ENCODE peak calls at places on chromosomes 5 and 9, in ten cellular contexts. One of them, this sample, is unnamed.

GRCh38 chr9:98563212-98563907 is 145.4 kb downstream of the GABBR2 start:
- DNase-seq in NCI-H1436: no peak
- DNase-seq in SJSA1: no peak
- DNase-seq in CD8-positive, alpha-beta memory T cell: no peak
- DNase-seq in sigmoid colon: no peak
- DNase-seq in NCI-H2029 treated with DMSO at 0.1 percent for 48 hours: no peak
- DNase-seq in SW 1271: no peak
- DNase-seq in nephron progenitor cell: no peak
- DNase-seq in AG04450: no peak
- DNase-seq in transverse colon: no peak
- DNase-seq in this sample: no peak

GRCh38 chr9:10274156-10274555 is 338.6 kb downstream of the PTPRD start:
- DNase-seq in nephron progenitor cell: no peak
- DNase-seq in SJSA1: no peak
- DNase-seq in NCI-H2029 treated with DMSO at 0.1 percent for 48 hours: no peak
- DNase-seq in CD8-positive, alpha-beta memory T cell: no peak
- DNase-seq in transverse colon: no peak
- DNase-seq in SW 1271: no peak
- DNase-seq in sigmoid colon: no peak
- DNase-seq in AG04450: no peak
- DNase-seq in NCI-H1436: no peak
- DNase-seq in this sample: no peak

GRCh38 chr9:127903557-127904475 is 4.4 kb upstream of the ST6GALNAC6 start:
- DNase-seq in transverse colon: peak
- DNase-seq in NCI-H1436: no peak
- DNase-seq in nephron progenitor cell: peak
- DNase-seq in CD8-positive, alpha-beta memory T cell: peak
- DNase-seq in sigmoid colon: peak
- DNase-seq in SJSA1: peak
- DNase-seq in AG04450: no peak
- DNase-seq in SW 1271: no peak
- DNase-seq in NCI-H2029 treated with DMSO at 0.1 percent for 48 hours: no peak
- DNase-seq in this sample: no peak

GRCh38 chr5:142929602-142930001 is 159.4 kb downstream of the ARHGAP26 start:
- DNase-seq in CD8-positive, alpha-beta memory T cell: peak
- DNase-seq in NCI-H1436: no peak
- DNase-seq in transverse colon: peak
- DNase-seq in sigmoid colon: no peak
- DNase-seq in SJSA1: no peak
- DNase-seq in NCI-H2029 treated with DMSO at 0.1 percent for 48 hours: no peak
- DNase-seq in AG04450: no peak
- DNase-seq in nephron progenitor cell: no peak
- DNase-seq in SW 1271: no peak
- DNase-seq in this sample: no peak

GRCh38 chr5:139414601-139415121 is 10.8 kb upstream of the SPATA24 start:
- DNase-seq in sigmoid colon: no peak
- DNase-seq in CD8-positive, alpha-beta memory T cell: no peak
- DNase-seq in SJSA1: no peak
- DNase-seq in NCI-H2029 treated with DMSO at 0.1 percent for 48 hours: no peak
- DNase-seq in transverse colon: no peak
- DNase-seq in NCI-H1436: no peak
- DNase-seq in nephron progenitor cell: no peak
- DNase-seq in AG04450: no peak
- DNase-seq in SW 1271: no peak
- DNase-seq in this sample: no peak

GRCh38 chr9:107667700-107668099 is 178.1 kb upstream of the KLF4 start:
- DNase-seq in CD8-positive, alpha-beta memory T cell: no peak
- DNase-seq in transverse colon: no peak
- DNase-seq in SJSA1: no peak
- DNase-seq in NCI-H2029 treated with DMSO at 0.1 percent for 48 hours: no peak
- DNase-seq in AG04450: no peak
- DNase-seq in NCI-H1436: no peak
- DNase-seq in SW 1271: no peak
- DNase-seq in nephron progenitor cell: peak
- DNase-seq in sigmoid colon: no peak
- DNase-seq in this sample: no peak

GRCh38 chr9:107487521-107488399 is 1.8 kb downstream of the KLF4 start:
- DNase-seq in SJSA1: no peak
- DNase-seq in transverse colon: peak
- DNase-seq in CD8-positive, alpha-beta memory T cell: no peak
- DNase-seq in nephron progenitor cell: peak
- DNase-seq in NCI-H2029 treated with DMSO at 0.1 percent for 48 hours: no peak
- DNase-seq in sigmoid colon: peak
- DNase-seq in AG04450: no peak
- DNase-seq in SW 1271: no peak
- DNase-seq in NCI-H1436: peak
- DNase-seq in this sample: peak

GRCh38 chr5:135829681-135830383 is 4.6 kb upstream of the SLC25A48 start:
- DNase-seq in transverse colon: peak
- DNase-seq in AG04450: no peak
- DNase-seq in NCI-H2029 treated with DMSO at 0.1 percent for 48 hours: peak
- DNase-seq in CD8-positive, alpha-beta memory T cell: no peak
- DNase-seq in nephron progenitor cell: peak
- DNase-seq in sigmoid colon: peak
- DNase-seq in SJSA1: peak
- DNase-seq in SW 1271: peak
- DNase-seq in NCI-H1436: peak
- DNase-seq in this sample: peak

GRCh38 chr9:104987743-104988142 is 59.8 kb upstream of the ABCA1 start:
- DNase-seq in nephron progenitor cell: no peak
- DNase-seq in SJSA1: no peak
- DNase-seq in SW 1271: no peak
- DNase-seq in AG04450: no peak
- DNase-seq in NCI-H2029 treated with DMSO at 0.1 percent for 48 hours: no peak
- DNase-seq in sigmoid colon: no peak
- DNase-seq in NCI-H1436: no peak
- DNase-seq in CD8-positive, alpha-beta memory T cell: no peak
- DNase-seq in transverse colon: no peak
- DNase-seq in this sample: no peak

GRCh38 chr5:112923148-112923917 is 1.3 kb upstream of the REEP5 start:
- DNase-seq in NCI-H2029 treated with DMSO at 0.1 percent for 48 hours: no peak
- DNase-seq in AG04450: no peak
- DNase-seq in CD8-positive, alpha-beta memory T cell: peak
- DNase-seq in sigmoid colon: no peak
- DNase-seq in NCI-H1436: no peak
- DNase-seq in transverse colon: no peak
- DNase-seq in SW 1271: no peak
- DNase-seq in nephron progenitor cell: no peak
- DNase-seq in SJSA1: no peak
- DNase-seq in this sample: no peak

GRCh38 chr9:92696619-92697018 is 26.7 kb upstream of the IPPK start:
- DNase-seq in NCI-H2029 treated with DMSO at 0.1 percent for 48 hours: no peak
- DNase-seq in transverse colon: no peak
- DNase-seq in sigmoid colon: no peak
- DNase-seq in SJSA1: no peak
- DNase-seq in SW 1271: no peak
- DNase-seq in CD8-positive, alpha-beta memory T cell: no peak
- DNase-seq in NCI-H1436: no peak
- DNase-seq in nephron progenitor cell: no peak
- DNase-seq in AG04450: no peak
- DNase-seq in this sample: no peak

GRCh38 chr9:3656224-3656623 is 130.4 kb upstream of the RFX3 start:
- DNase-seq in NCI-H2029 treated with DMSO at 0.1 percent for 48 hours: no peak
- DNase-seq in nephron progenitor cell: no peak
- DNase-seq in SJSA1: no peak
- DNase-seq in AG04450: no peak
- DNase-seq in sigmoid colon: no peak
- DNase-seq in NCI-H1436: no peak
- DNase-seq in SW 1271: no peak
- DNase-seq in CD8-positive, alpha-beta memory T cell: no peak
- DNase-seq in transverse colon: no peak
- DNase-seq in this sample: no peak

GRCh38 chr9:26157411-26157810 is 479.2 kb upstream of the TUSC1 start:
- DNase-seq in sigmoid colon: no peak
- DNase-seq in AG04450: no peak
- DNase-seq in NCI-H1436: no peak
- DNase-seq in nephron progenitor cell: no peak
- DNase-seq in SW 1271: no peak
- DNase-seq in NCI-H2029 treated with DMSO at 0.1 percent for 48 hours: no peak
- DNase-seq in transverse colon: no peak
- DNase-seq in SJSA1: no peak
- DNase-seq in CD8-positive, alpha-beta memory T cell: no peak
- DNase-seq in this sample: no peak

GRCh38 chr5:133285583-133286021 is 233.8 kb downstream of the HSPA4 start:
- DNase-seq in NCI-H2029 treated with DMSO at 0.1 percent for 48 hours: no peak
- DNase-seq in SJSA1: no peak
- DNase-seq in nephron progenitor cell: no peak
- DNase-seq in sigmoid colon: no peak
- DNase-seq in AG04450: peak
- DNase-seq in SW 1271: no peak
- DNase-seq in NCI-H1436: no peak
- DNase-seq in CD8-positive, alpha-beta memory T cell: no peak
- DNase-seq in transverse colon: peak
- DNase-seq in this sample: no peak

GRCh38 chr9:136254381-136255165 is 9.0 kb upstream of the QSOX2 start:
- DNase-seq in NCI-H2029 treated with DMSO at 0.1 percent for 48 hours: no peak
- DNase-seq in CD8-positive, alpha-beta memory T cell: no peak
- DNase-seq in AG04450: no peak
- DNase-seq in NCI-H1436: no peak
- DNase-seq in sigmoid colon: no peak
- DNase-seq in nephron progenitor cell: no peak
- DNase-seq in SW 1271: no peak
- DNase-seq in SJSA1: no peak
- DNase-seq in transverse colon: no peak
- DNase-seq in this sample: no peak

GRCh38 chr5:28275931-28276330 is 1237.5 kb upstream of the CDH9 start:
- DNase-seq in CD8-positive, alpha-beta memory T cell: no peak
- DNase-seq in SW 1271: no peak
- DNase-seq in NCI-H1436: no peak
- DNase-seq in nephron progenitor cell: no peak
- DNase-seq in transverse colon: no peak
- DNase-seq in AG04450: no peak
- DNase-seq in sigmoid colon: no peak
- DNase-seq in SJSA1: no peak
- DNase-seq in NCI-H2029 treated with DMSO at 0.1 percent for 48 hours: no peak
- DNase-seq in this sample: no peak

This sample was measured in NCI-H526 treated with DMSO at 0.1 percent for 48 hours.